ENCODE peak calls at places on chromosomes 11 and 22, in four cellular contexts. X is neuronal stem cell, R is psoas muscle, K is thoracic aorta. Z is an unnamed sample. For H3K36me3, the result is how much of the 10 kb centered on the place peaks cover.

GRCh38 chr11:503179-503981 is 3.7 kb downstream of the RNH1 start:
- DNase-seq in K (no peak), X (no peak), R (peak), Z (no peak)

GRCh38 chr22:49208003-49208402 is 619.7 kb downstream of the BRD1 start:
- DNase-seq in R (no peak), K (no peak), X (no peak), Z (no peak)

GRCh38 chr11:109197656-109198055 is 224.3 kb upstream of the C11orf87 start:
- DNase-seq in K (no peak), X (no peak), R (no peak), Z (no peak)

GRCh38 chr11:127013550-127013949 is 13.0 kb upstream of the KIRREL3 start:
- DNase-seq in X (no peak), R (no peak), K (no peak), Z (no peak)

GRCh38 chr11:13963169-13963948 is 836 bp downstream of the SPON1 start:
- DNase-seq in R (peak), K (no peak), X (no peak), Z (no peak)

GRCh38 chr11:64021742-64022067 is 14.0 kb upstream of the FLRT1 start:
- DNase-seq in X (no peak), K (no peak), R (no peak), Z (no peak)

GRCh38 chr11:1919428-1920127 is at the start of gene TNNT3:
- DNase-seq in X (no peak), K (no peak), R (peak), Z (no peak)

GRCh38 chr22:49961601-49962011 is 1.0 kb downstream of the PIM3 start:
- DNase-seq in R (no peak), K (no peak), X (no peak), Z (no peak)

GRCh38 chr11:28903716-28904115 is 795.5 kb downstream of the METTL15 start:
- DNase-seq in X (no peak), R (no peak), K (no peak), Z (no peak)

GRCh38 chr22:47100646-47101045 is 338.2 kb downstream of the TBC1D22A start:
- DNase-seq in R (no peak), K (no peak), X (no peak), Z (no peak)

GRCh38 chr22:48705159-48705916 is 1122.3 kb downstream of the BRD1 start:
- DNase-seq in X (no peak), R (no peak), K (no peak), Z (no peak)

GRCh38 chr11:125330462-125331325 is 165.4 kb downstream of the FEZ1 start:
- DNase-seq in X (no peak), K (no peak), R (no peak), Z (no peak)

GRCh38 chr11:126496576-126497403 is 141.3 kb downstream of the ST3GAL4 start:
- DNase-seq in K (no peak), X (no peak), R (no peak), Z (no peak)

GRCh38 chr11:47161134-47161854 is 15.4 kb downstream of the ARFGAP2 start:
- DNase-seq in K (no peak), R (peak), X (peak), Z (no peak)

GRCh38 chr11:70331901-70332300 is 61.4 kb downstream of the PPFIA1 start:
- DNase-seq in X (no peak), K (no peak), R (no peak), Z (no peak)

GRCh38 chr11:32448232-32448631 is 12.9 kb upstream of the WT1 start:
- DNase-seq in R (no peak), X (no peak), K (no peak), Z (no peak)

GRCh38 chr11:107651672-107652071 is 60.2 kb downstream of the SLN start:
- DNase-seq in R (no peak), K (no peak), X (no peak), Z (no peak)

GRCh38 chr11:61152816-61153592 is 8.2 kb downstream of the VPS37C start:
- DNase-seq in X (no peak), K (no peak), R (no peak), Z (peak)

GRCh38 chr11:4495487-4495886 is 13.0 kb downstream of the OR52K1 start:
- DNase-seq in K (no peak), R (no peak), X (no peak), Z (no peak)

GRCh38 chr11:44112083-44112865 is 16.8 kb downstream of the EXT2 start:
- DNase-seq in K (no peak), X (no peak), R (peak), Z (peak)

GRCh38 chr11:12717851-12718291 is 43.6 kb downstream of the TEAD1 start:
- DNase-seq in R (no peak), X (no peak), K (no peak), Z (no peak)

GRCh38 chr22:43159484-43160178 is 8.3 kb downstream of the TSPO start:
- DNase-seq in X (no peak), R (no peak), K (no peak), Z (no peak)
- H3K36me3 ChIP-seq in X (under half), R (under half), K (under half), Z (under half)

GRCh38 chr22:20774882-20775281 is 969 bp downstream of the SERPIND1 start:
- DNase-seq in K (no peak), X (no peak), R (no peak), Z (no peak)
- H3K36me3 ChIP-seq in K (under half), X (under half), R (under half), Z (under half)

GRCh38 chr11:59783632-59784090 is 26.9 kb downstream of the MRPL16 start:
- DNase-seq in X (no peak), K (no peak), R (no peak), Z (no peak)
- H3K36me3 ChIP-seq in X (under half), K (under half), R (under half), Z (under half)

DNA sequence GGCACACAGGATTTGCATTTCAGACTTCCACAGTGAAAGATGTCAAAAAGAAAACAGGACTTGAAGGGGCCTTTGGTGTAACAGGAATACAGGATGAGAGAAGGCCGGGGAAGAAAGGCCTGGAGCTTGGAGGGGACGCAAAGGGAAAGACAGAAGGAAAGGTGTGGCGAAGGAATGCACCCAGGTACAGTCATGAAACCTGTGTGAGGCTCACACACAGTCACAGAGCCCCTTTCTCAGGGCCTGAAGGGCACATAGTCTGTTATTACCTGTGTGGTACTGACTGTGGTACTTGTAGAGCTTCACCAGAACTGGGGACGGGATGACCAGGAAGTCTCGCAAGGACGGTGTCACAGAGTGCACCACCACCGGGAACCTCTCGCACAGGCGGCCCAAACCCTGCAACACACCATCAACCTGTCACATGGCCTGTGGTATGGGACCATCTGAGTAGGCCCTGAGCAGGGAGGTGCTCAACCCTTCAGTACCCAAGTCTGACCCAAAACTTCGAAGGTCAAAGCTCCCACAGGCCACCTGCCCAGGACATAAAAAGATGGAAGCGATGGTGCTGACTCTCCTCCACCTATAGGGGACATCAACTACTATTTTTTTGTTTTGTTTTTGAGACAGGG is 29.1 kb downstream of the SERPIND1 start:
- DNase-seq in K (no peak), R (no peak), X (no peak), Z (no peak)
- H3K36me3 ChIP-seq in K (half or more), R (under half), X (under half), Z (under half)